ENCODE peak calls at places on chromosome 9, in nine cellular contexts. J, T, Y, A, S, H, W, L and O are unnamed samples.
A peak's percentile ranks its signal among the peaks of the same experiment; 100 is the strongest.

GRCh38 chr9:2923810-2924768 is 80.2 kb upstream of the PUM3 start:
- DNase-seq in L (no peak), T (no peak), W (no peak), H (no peak), Y (no peak), J (no peak), A (no peak), S (no peak), O (no peak)

GRCh38 chr9:686381-686813 is 155.1 kb upstream of the DMRT1 start:
- DNase-seq in S (no peak), T (no peak), A (no peak), Y (no peak), J (no peak), H (peak; percentile 92), W (no peak), L (peak; percentile 91), O (peak; percentile 87)

GRCh38 chr9:127032256-127032655 is 90.2 kb downstream of the ANGPTL2 start:
- DNase-seq in S (no peak), T (no peak), L (no peak), W (no peak), J (no peak), H (no peak), Y (no peak), A (no peak), O (no peak)

GRCh38 chr9:80175286-80175906 is 603.6 kb downstream of the TLE4 start:
- DNase-seq in H (peak; percentile 16), Y (no peak), T (no peak), S (no peak), W (peak; percentile 4), J (no peak), L (no peak), A (no peak), O (peak; percentile 69)

GRCh38 chr9:105299190-105299854 is 54.9 kb downstream of the SLC44A1 start:
- DNase-seq in Y (no peak), J (no peak), S (no peak), L (peak; percentile 71), A (no peak), W (peak; percentile 51), T (no peak), H (peak; percentile 95), O (peak; percentile 94)

GRCh38 chr9:86282979-86283535 is 719 bp upstream of the ISCA1 start:
- DNase-seq in W (peak; percentile 31), Y (no peak), T (no peak), H (peak; percentile 89), S (no peak), L (no peak), A (no peak), J (no peak), O (peak; percentile 94)

GRCh38 chr9:2963307-2963706 is 119.4 kb upstream of the PUM3 start:
- DNase-seq in H (no peak), Y (no peak), S (no peak), J (no peak), T (no peak), L (no peak), A (no peak), W (no peak), O (no peak)

GRCh38 chr9:85964949-85965348 is 24.0 kb downstream of the NAA35 start:
- DNase-seq in Y (no peak), W (no peak), J (no peak), S (no peak), H (no peak), A (no peak), T (no peak), L (no peak), O (no peak)

GRCh38 chr9:126607086-126607485 is 6.6 kb upstream of the LMX1B start:
- DNase-seq in L (no peak), T (no peak), W (no peak), H (no peak), S (no peak), Y (no peak), A (no peak), J (no peak), O (no peak)

GRCh38 chr9:13378171-13378570 is 98.7 kb upstream of the MPDZ start:
- DNase-seq in J (no peak), T (no peak), A (no peak), S (no peak), L (no peak), W (no peak), Y (no peak), H (no peak), O (peak; percentile 65)

GRCh38 chr9:97906236-97906831 is 16.0 kb downstream of the TRMO start:
- DNase-seq in J (no peak), W (no peak), A (peak; percentile 42), H (no peak), L (no peak), T (peak; percentile 34), S (no peak), Y (no peak), O (peak; percentile 69)

GRCh38 chr9:33751536-33752129 is 43.7 kb upstream of the PRSS3 start:
- DNase-seq in T (no peak), L (no peak), S (no peak), A (no peak), W (no peak), J (no peak), Y (no peak), H (no peak), O (no peak)

GRCh38 chr9:116951588-116952433 is 264.7 kb downstream of the TRIM32 start:
- DNase-seq in H (peak; percentile 91), A (no peak), S (no peak), T (no peak), W (no peak), J (no peak), L (no peak), Y (no peak), O (peak; percentile 91)

GRCh38 chr9:99472916-99473245 is 250.8 kb downstream of the SEC61B start:
- DNase-seq in L (no peak), A (no peak), W (no peak), S (no peak), T (no peak), J (no peak), Y (no peak), H (no peak), O (no peak)

GRCh38 chr9:89353989-89354388 is 35.7 kb downstream of the SECISBP2 start:
- DNase-seq in T (no peak), J (no peak), H (no peak), L (no peak), W (no peak), Y (no peak), A (no peak), S (no peak), O (peak; percentile 45)
- H3K36me3 ChIP-seq in T (peaks cover 98% of the 10 kb centered on the region), J (peaks cover 8% of the 10 kb centered on the region), H (peaks cover 5% of the 10 kb centered on the region), L (peaks cover 89% of the 10 kb centered on the region), W (peaks cover 80% of the 10 kb centered on the region), Y (peaks cover 92% of the 10 kb centered on the region), A (peaks cover 99% of the 10 kb centered on the region), S (peaks cover 97% of the 10 kb centered on the region), O (peaks cover 29% of the 10 kb centered on the region)

DNA sequence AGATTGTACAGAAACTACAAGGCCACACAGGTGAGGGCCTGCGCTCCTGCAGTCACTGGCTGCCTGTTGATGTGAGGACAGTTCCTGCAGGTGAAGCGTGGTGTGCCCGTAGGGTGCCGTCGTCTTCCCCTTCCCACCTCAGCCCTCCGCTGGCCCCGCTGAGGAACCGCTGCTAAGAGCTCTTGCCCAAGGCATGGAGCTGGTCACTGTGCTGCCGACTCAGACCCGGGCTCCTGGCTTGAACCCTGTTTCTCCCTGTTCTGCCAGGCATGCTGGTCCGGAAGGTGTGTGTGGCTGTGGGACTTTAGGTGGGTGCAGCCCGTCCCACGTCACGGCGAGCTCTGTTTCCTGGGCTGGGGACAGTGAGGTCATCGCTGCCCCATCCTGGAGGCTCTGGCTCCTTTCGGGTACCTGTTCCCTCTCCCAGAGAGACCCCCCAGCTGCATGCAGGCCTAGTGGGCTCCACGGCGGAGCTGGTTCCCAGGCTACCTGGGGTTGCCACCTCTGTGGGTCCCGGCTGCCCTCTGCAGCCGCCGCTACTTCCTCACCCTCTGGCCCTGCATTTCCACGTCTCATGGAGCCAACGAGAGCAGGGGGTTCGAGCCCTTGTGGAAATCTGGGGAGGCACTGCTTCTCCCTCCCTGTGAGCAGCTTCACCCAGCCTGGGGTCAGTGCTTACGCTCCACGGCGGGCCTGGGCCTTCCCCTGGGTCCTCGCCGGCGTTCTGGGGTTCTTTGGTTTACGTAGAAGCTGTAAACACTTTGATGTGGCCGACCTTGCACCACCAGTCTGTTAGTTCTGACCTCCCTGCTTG is 7.6 kb downstream of the RNU6ATAC start:
- DNase-seq in Y (no peak), H (no peak), A (no peak), T (no peak), J (no peak), S (no peak), W (no peak), L (no peak), O (no peak)
- H3K36me3 ChIP-seq in Y (peaks cover 29% of the 10 kb centered on the region), H (peaks cover 22% of the 10 kb centered on the region), A (peaks cover 77% of the 10 kb centered on the region), T (peaks cover 77% of the 10 kb centered on the region), J (peaks cover 3% of the 10 kb centered on the region), S (peaks cover 92% of the 10 kb centered on the region), W (peaks cover 81% of the 10 kb centered on the region), L (peaks cover 74% of the 10 kb centered on the region), O (peaks cover 12% of the 10 kb centered on the region)

GRCh38 chr9:30771278-30771677 is 1613.2 kb upstream of the ACO1 start:
- DNase-seq in J (no peak), A (no peak), H (no peak), T (no peak), Y (no peak), L (no peak), S (no peak), W (no peak), O (no peak)

GRCh38 chr9:30765318-30765717 is 1619.1 kb upstream of the ACO1 start:
- DNase-seq in L (no peak), J (no peak), T (no peak), Y (no peak), H (no peak), S (no peak), W (no peak), A (no peak), O (no peak)
- H3K36me3 ChIP-seq in L (no peaks in the 10 kb centered on the region), J (no peaks in the 10 kb centered on the region), T (no peaks in the 10 kb centered on the region), Y (no peaks in the 10 kb centered on the region), H (no peaks in the 10 kb centered on the region), S (no peaks in the 10 kb centered on the region), W (no peaks in the 10 kb centered on the region), A (no peaks in the 10 kb centered on the region), O (no peaks in the 10 kb centered on the region)

GRCh38 chr9:131616983-131617604 is 71.8 kb downstream of the PRRT1B start:
- DNase-seq in Y (no peak), S (no peak), T (no peak), H (no peak), W (no peak), L (no peak), J (no peak), A (peak; percentile 8), O (no peak)
- H3K36me3 ChIP-seq in Y (peaks cover 34% of the 10 kb centered on the region), S (peaks cover 89% of the 10 kb centered on the region), T (peaks cover 97% of the 10 kb centered on the region), H (peaks cover 6% of the 10 kb centered on the region), W (peaks cover 34% of the 10 kb centered on the region), L (peaks cover 54% of the 10 kb centered on the region), J (no peaks in the 10 kb centered on the region), A (peaks cover 100% of the 10 kb centered on the region), O (no peaks in the 10 kb centered on the region)